ENCODE peak calls at places on chromosome 19, in ten cellular contexts. One of them, this sample, is unnamed.

GRCh38 chr19:52923782-52924593 is 760 bp upstream of the ZNF888 start:
- DNase-seq in astrocyte: no peak
- DNase-seq in psoas muscle: peak; percentile 53
- DNase-seq in left lung: peak; percentile 86
- DNase-seq in ascending aorta: peak; percentile 42
- DNase-seq in heart left ventricle: peak; percentile 72
- DNase-seq in endodermal cell: peak; percentile 65
- DNase-seq in A549: no peak
- DNase-seq in mammary epithelial cell: peak; percentile 41
- DNase-seq in cardiac muscle cell: peak; percentile 42
- DNase-seq in this sample: peak; percentile 26

GRCh38 chr19:19588546-19588945 is 29.9 kb downstream of the PBX4 start:
- DNase-seq in astrocyte: no peak
- DNase-seq in psoas muscle: no peak
- DNase-seq in left lung: no peak
- DNase-seq in ascending aorta: no peak
- DNase-seq in heart left ventricle: no peak
- DNase-seq in endodermal cell: no peak
- DNase-seq in A549: peak; percentile 7
- DNase-seq in mammary epithelial cell: peak; percentile 63
- DNase-seq in cardiac muscle cell: no peak
- DNase-seq in this sample: no peak

GRCh38 chr19:3336680-3337523 is 29.5 kb upstream of the NFIC start:
- DNase-seq in astrocyte: no peak
- DNase-seq in psoas muscle: peak; percentile 85
- DNase-seq in left lung: peak; percentile 82
- DNase-seq in ascending aorta: peak; percentile 76
- DNase-seq in heart left ventricle: peak; percentile 93
- DNase-seq in endodermal cell: no peak
- DNase-seq in A549: peak; percentile 79
- DNase-seq in mammary epithelial cell: no peak
- DNase-seq in cardiac muscle cell: peak; percentile 92
- DNase-seq in this sample: peak; percentile 95

GRCh38 chr19:3224346-3225325 is at the start of gene CELF5:
- DNase-seq in astrocyte: no peak
- DNase-seq in psoas muscle: peak; percentile 54
- DNase-seq in left lung: no peak
- DNase-seq in ascending aorta: no peak
- DNase-seq in heart left ventricle: peak; percentile 54
- DNase-seq in endodermal cell: peak; percentile 85
- DNase-seq in A549: no peak
- DNase-seq in mammary epithelial cell: no peak
- DNase-seq in cardiac muscle cell: peak; percentile 43
- DNase-seq in this sample: peak; percentile 46

GRCh38 chr19:35093430-35093829 is 22.2 kb upstream of the FXYD3 start:
- DNase-seq in astrocyte: no peak
- DNase-seq in psoas muscle: no peak
- DNase-seq in left lung: no peak
- DNase-seq in ascending aorta: no peak
- DNase-seq in heart left ventricle: no peak
- DNase-seq in endodermal cell: no peak
- DNase-seq in A549: no peak
- DNase-seq in mammary epithelial cell: no peak
- DNase-seq in cardiac muscle cell: no peak
- DNase-seq in this sample: no peak

GRCh38 chr19:40592170-40592569 is 9.0 kb upstream of the LTBP4 start:
- DNase-seq in astrocyte: peak; percentile 69
- DNase-seq in psoas muscle: no peak
- DNase-seq in left lung: no peak
- DNase-seq in ascending aorta: no peak
- DNase-seq in heart left ventricle: no peak
- DNase-seq in endodermal cell: peak; percentile 68
- DNase-seq in A549: peak; percentile 92
- DNase-seq in mammary epithelial cell: peak; percentile 71
- DNase-seq in cardiac muscle cell: peak; percentile 69
- DNase-seq in this sample: no peak

GRCh38 chr19:8403820-8404109 is 9.3 kb upstream of the MARCHF2 start:
- DNase-seq in astrocyte: no peak
- DNase-seq in psoas muscle: no peak
- DNase-seq in left lung: no peak
- DNase-seq in ascending aorta: no peak
- DNase-seq in heart left ventricle: no peak
- DNase-seq in endodermal cell: no peak
- DNase-seq in A549: no peak
- DNase-seq in mammary epithelial cell: no peak
- DNase-seq in cardiac muscle cell: no peak
- DNase-seq in this sample: no peak

GRCh38 chr19:19113040-19113541 is 25.2 kb downstream of the TMEM161A start:
- DNase-seq in astrocyte: no peak
- DNase-seq in psoas muscle: no peak
- DNase-seq in left lung: no peak
- DNase-seq in ascending aorta: no peak
- DNase-seq in heart left ventricle: no peak
- DNase-seq in endodermal cell: peak; percentile 90
- DNase-seq in A549: peak; percentile 16
- DNase-seq in mammary epithelial cell: no peak
- DNase-seq in cardiac muscle cell: peak; percentile 70
- DNase-seq in this sample: no peak

GRCh38 chr19:42273407-42274064 is 4.5 kb downstream of the CIC start:
- DNase-seq in astrocyte: no peak
- DNase-seq in psoas muscle: no peak
- DNase-seq in left lung: peak; percentile 33
- DNase-seq in ascending aorta: no peak
- DNase-seq in heart left ventricle: no peak
- DNase-seq in endodermal cell: no peak
- DNase-seq in A549: no peak
- DNase-seq in mammary epithelial cell: no peak
- DNase-seq in cardiac muscle cell: no peak
- DNase-seq in this sample: no peak

GRCh38 chr19:46218160-46218559 is 11.4 kb upstream of the IGFL1 start:
- DNase-seq in astrocyte: peak; percentile 25
- DNase-seq in psoas muscle: no peak
- DNase-seq in left lung: no peak
- DNase-seq in ascending aorta: no peak
- DNase-seq in heart left ventricle: no peak
- DNase-seq in endodermal cell: peak; percentile 94
- DNase-seq in A549: peak; percentile 56
- DNase-seq in mammary epithelial cell: peak; percentile 59
- DNase-seq in cardiac muscle cell: peak; percentile 59
- DNase-seq in this sample: peak; percentile 53

GRCh38 chr19:41431426-41432386 is 4.5 kb upstream of the B3GNT8 start:
- DNase-seq in astrocyte: no peak
- DNase-seq in psoas muscle: peak; percentile 59
- DNase-seq in left lung: no peak
- DNase-seq in ascending aorta: no peak
- DNase-seq in heart left ventricle: peak; percentile 92
- DNase-seq in endodermal cell: peak; percentile 73
- DNase-seq in A549: peak; percentile 58
- DNase-seq in mammary epithelial cell: peak; percentile 25
- DNase-seq in cardiac muscle cell: peak; percentile 46
- DNase-seq in this sample: peak; percentile 42

GRCh38 chr19:42252365-42253244 is 2.3 kb downstream of the ERF start:
- DNase-seq in astrocyte: no peak
- DNase-seq in psoas muscle: no peak
- DNase-seq in left lung: peak; percentile 60
- DNase-seq in ascending aorta: no peak
- DNase-seq in heart left ventricle: peak; percentile 64
- DNase-seq in endodermal cell: no peak
- DNase-seq in A549: peak; percentile 52
- DNase-seq in mammary epithelial cell: peak; percentile 66
- DNase-seq in cardiac muscle cell: peak; percentile 68
- DNase-seq in this sample: peak; percentile 83

GRCh38 chr19:47253970-47254369 is 2.4 kb upstream of the CCDC9 start:
- DNase-seq in astrocyte: no peak
- DNase-seq in psoas muscle: no peak
- DNase-seq in left lung: no peak
- DNase-seq in ascending aorta: no peak
- DNase-seq in heart left ventricle: no peak
- DNase-seq in endodermal cell: no peak
- DNase-seq in A549: no peak
- DNase-seq in mammary epithelial cell: no peak
- DNase-seq in cardiac muscle cell: no peak
- DNase-seq in this sample: no peak

GRCh38 chr19:54480048-54480447 is 7.0 kb upstream of the CDC42EP5 start:
- DNase-seq in astrocyte: no peak
- DNase-seq in psoas muscle: no peak
- DNase-seq in left lung: no peak
- DNase-seq in ascending aorta: no peak
- DNase-seq in heart left ventricle: no peak
- DNase-seq in endodermal cell: no peak
- DNase-seq in A549: no peak
- DNase-seq in mammary epithelial cell: no peak
- DNase-seq in cardiac muscle cell: no peak
- DNase-seq in this sample: no peak

GRCh38 chr19:30314805-30315155 is 57.4 kb upstream of the ZNF536 start:
- DNase-seq in astrocyte: no peak
- DNase-seq in psoas muscle: no peak
- DNase-seq in left lung: no peak
- DNase-seq in ascending aorta: no peak
- DNase-seq in heart left ventricle: no peak
- DNase-seq in endodermal cell: no peak
- DNase-seq in A549: no peak
- DNase-seq in mammary epithelial cell: no peak
- DNase-seq in cardiac muscle cell: no peak
- DNase-seq in this sample: no peak

GRCh38 chr19:49716154-49716553 is 25.2 kb downstream of the CPT1C start:
- DNase-seq in astrocyte: no peak
- DNase-seq in psoas muscle: no peak
- DNase-seq in left lung: no peak
- DNase-seq in ascending aorta: no peak
- DNase-seq in heart left ventricle: no peak
- DNase-seq in endodermal cell: no peak
- DNase-seq in A549: no peak
- DNase-seq in mammary epithelial cell: no peak
- DNase-seq in cardiac muscle cell: peak; percentile 4
- DNase-seq in this sample: no peak

GRCh38 chr19:58108546-58108817 is 10.5 kb upstream of the ZSCAN18 start:
- DNase-seq in astrocyte: no peak
- DNase-seq in psoas muscle: no peak
- DNase-seq in left lung: no peak
- DNase-seq in ascending aorta: no peak
- DNase-seq in heart left ventricle: no peak
- DNase-seq in endodermal cell: no peak
- DNase-seq in A549: no peak
- DNase-seq in mammary epithelial cell: no peak
- DNase-seq in cardiac muscle cell: no peak
- DNase-seq in this sample: no peak

GRCh38 chr19:43777163-43777700 is 3.5 kb downstream of the KCNN4 start:
- DNase-seq in astrocyte: peak; percentile 65
- DNase-seq in psoas muscle: no peak
- DNase-seq in left lung: no peak
- DNase-seq in ascending aorta: no peak
- DNase-seq in heart left ventricle: no peak
- DNase-seq in endodermal cell: no peak
- DNase-seq in A549: no peak
- DNase-seq in mammary epithelial cell: peak; percentile 35
- DNase-seq in cardiac muscle cell: no peak
- DNase-seq in this sample: no peak
- H3K4me1 ChIP-seq in astrocyte: peaks cover 39% of the 10 kb centered on the region
- H3K4me1 ChIP-seq in psoas muscle: peaks cover 4% of the 10 kb centered on the region
- H3K4me1 ChIP-seq in left lung: peaks cover 14% of the 10 kb centered on the region
- H3K4me1 ChIP-seq in ascending aorta: peaks cover 8% of the 10 kb centered on the region
- H3K4me1 ChIP-seq in heart left ventricle: peaks cover 27% of the 10 kb centered on the region
- H3K4me1 ChIP-seq in endodermal cell: peaks cover 9% of the 10 kb centered on the region
- H3K4me1 ChIP-seq in A549: peaks cover 54% of the 10 kb centered on the region
- H3K4me1 ChIP-seq in mammary epithelial cell: peaks cover 43% of the 10 kb centered on the region
- H3K4me1 ChIP-seq in cardiac muscle cell: peaks cover 4% of the 10 kb centered on the region
- H3K4me1 ChIP-seq in this sample: peaks cover 11% of the 10 kb centered on the region

DNA sequence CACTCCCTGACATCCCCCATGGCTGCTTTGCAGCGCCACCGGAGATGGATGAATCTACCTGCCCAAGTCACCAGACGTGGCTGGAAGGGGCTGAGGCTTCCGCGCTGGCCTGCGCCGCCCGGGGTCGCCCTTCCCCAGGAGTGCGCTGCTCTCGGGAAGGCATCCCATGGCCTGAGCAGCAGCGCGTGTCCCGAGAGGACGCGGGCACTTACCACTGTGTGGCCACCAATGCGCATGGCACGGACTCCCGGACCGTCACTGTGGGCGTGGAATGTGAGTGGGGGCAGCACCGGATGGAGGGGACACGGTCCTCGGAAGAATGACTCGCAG is 4.6 kb downstream of the ICAM5 start:
- DNase-seq in astrocyte: no peak
- DNase-seq in psoas muscle: no peak
- DNase-seq in left lung: no peak
- DNase-seq in ascending aorta: no peak
- DNase-seq in heart left ventricle: peak; percentile 27
- DNase-seq in endodermal cell: peak; percentile 88
- DNase-seq in A549: no peak
- DNase-seq in mammary epithelial cell: no peak
- DNase-seq in cardiac muscle cell: no peak
- DNase-seq in this sample: no peak
- TF ChIP-seq CTCF in astrocyte: no peak
- TF ChIP-seq CTCF in psoas muscle: no peak
- TF ChIP-seq CTCF in left lung: no peak
- TF ChIP-seq CTCF in ascending aorta: no peak
- TF ChIP-seq CTCF in heart left ventricle: no peak
- TF ChIP-seq CTCF in endodermal cell: peak; percentile 66
- TF ChIP-seq CTCF in A549: no peak
- TF ChIP-seq CTCF in mammary epithelial cell: no peak
- TF ChIP-seq CTCF in cardiac muscle cell: no peak
- TF ChIP-seq CTCF in this sample: no peak

DNA sequence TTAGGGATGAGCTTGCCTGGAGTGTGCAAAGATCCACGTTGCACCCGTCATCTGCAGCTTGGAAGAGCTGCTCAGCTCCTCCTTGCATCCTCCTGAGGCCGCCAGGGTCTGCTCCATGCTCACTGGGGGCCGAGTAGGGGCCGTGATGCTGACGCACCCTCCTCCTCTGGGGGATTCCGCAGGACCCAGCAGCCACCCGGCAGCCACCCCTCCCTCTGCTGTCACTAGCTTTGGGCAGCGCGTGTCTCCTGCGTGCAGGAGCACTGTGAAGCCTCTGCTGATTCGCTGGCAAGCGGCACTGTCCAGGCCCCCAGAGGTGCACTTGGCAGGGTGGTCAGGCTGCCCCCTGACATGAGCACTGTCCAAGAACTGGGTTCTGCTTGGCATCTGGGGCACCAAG is 137.4 kb downstream of the KDM4B start:
- DNase-seq in astrocyte: no peak
- DNase-seq in psoas muscle: no peak
- DNase-seq in left lung: no peak
- DNase-seq in ascending aorta: no peak
- DNase-seq in heart left ventricle: no peak
- DNase-seq in endodermal cell: no peak
- DNase-seq in A549: no peak
- DNase-seq in mammary epithelial cell: no peak
- DNase-seq in cardiac muscle cell: no peak
- DNase-seq in this sample: no peak
- H3K4me1 ChIP-seq in astrocyte: peaks cover 21% of the 10 kb centered on the region
- H3K4me1 ChIP-seq in psoas muscle: peaks cover 31% of the 10 kb centered on the region
- H3K4me1 ChIP-seq in left lung: no peaks in the 10 kb centered on the region
- H3K4me1 ChIP-seq in ascending aorta: peaks cover 29% of the 10 kb centered on the region
- H3K4me1 ChIP-seq in heart left ventricle: peaks cover 54% of the 10 kb centered on the region
- H3K4me1 ChIP-seq in endodermal cell: no peaks in the 10 kb centered on the region
- H3K4me1 ChIP-seq in A549: no peaks in the 10 kb centered on the region
- H3K4me1 ChIP-seq in mammary epithelial cell: no peaks in the 10 kb centered on the region
- H3K4me1 ChIP-seq in cardiac muscle cell: peaks cover 20% of the 10 kb centered on the region
- H3K4me1 ChIP-seq in this sample: peaks cover 11% of the 10 kb centered on the region

GRCh38 chr19:1524206-1524971 is 512 bp downstream of the PLK5 start:
- DNase-seq in astrocyte: no peak
- DNase-seq in psoas muscle: no peak
- DNase-seq in left lung: no peak
- DNase-seq in ascending aorta: no peak
- DNase-seq in heart left ventricle: no peak
- DNase-seq in endodermal cell: no peak
- DNase-seq in A549: peak; percentile 31
- DNase-seq in mammary epithelial cell: no peak
- DNase-seq in cardiac muscle cell: no peak
- DNase-seq in this sample: no peak
- TF ChIP-seq CTCF in astrocyte: no peak
- TF ChIP-seq CTCF in psoas muscle: no peak
- TF ChIP-seq CTCF in left lung: no peak
- TF ChIP-seq CTCF in ascending aorta: no peak
- TF ChIP-seq CTCF in heart left ventricle: no peak
- TF ChIP-seq CTCF in endodermal cell: no peak
- TF ChIP-seq CTCF in A549: no peak
- TF ChIP-seq CTCF in mammary epithelial cell: no peak
- TF ChIP-seq CTCF in cardiac muscle cell: no peak
- TF ChIP-seq CTCF in this sample: no peak

This sample was measured in testis.